ENCODE peak calls at places on chromosomes 1 and 21, in six cellular contexts. I, T, L, Z, P and R are unnamed samples. For H3K9me3, the result is how much of the 10 kb centered on the place peaks cover.

GRCh38 chr1:84143796-84144565 is at the start of gene PRKACB:
- DNase-seq in I (no peak), L (no peak), P (peak), T (no peak), Z (no peak), R (no peak)

GRCh38 chr1:31548518-31548898 is 27.8 kb upstream of the TINAGL1 start:
- DNase-seq in T (no peak), P (no peak), L (peak), I (no peak), Z (no peak), R (no peak)

GRCh38 chr21:42010507-42011493 is 640 bp upstream of the ZBTB21 start:
- DNase-seq in T (no peak), Z (peak), L (peak), P (peak), I (no peak), R (no peak)

GRCh38 chr1:22976127-22976460 is 3.4 kb upstream of the LACTBL1 start:
- DNase-seq in Z (no peak), T (no peak), P (no peak), I (no peak), L (no peak), R (no peak)

GRCh38 chr1:176826265-176826664 is 338.2 kb downstream of the ASTN1 start:
- DNase-seq in T (no peak), I (no peak), L (no peak), P (no peak), Z (no peak), R (no peak)

GRCh38 chr1:207867136-207868081 is 43.5 kb downstream of the CD34 start:
- DNase-seq in P (no peak), Z (peak), I (peak), T (no peak), L (peak), R (no peak)

GRCh38 chr1:7284839-7285435 is 486.2 kb upstream of the VAMP3 start:
- DNase-seq in T (no peak), I (no peak), P (no peak), L (no peak), Z (no peak), R (no peak)

GRCh38 chr1:109047339-109047738 is 5.4 kb upstream of the WDR47 start:
- DNase-seq in P (no peak), L (no peak), I (no peak), T (no peak), Z (no peak), R (no peak)

GRCh38 chr1:233465745-233466343 is 138.3 kb downstream of the MAP3K21 start:
- DNase-seq in Z (no peak), I (no peak), P (no peak), L (no peak), T (no peak), R (no peak)

GRCh38 chr1:192830596-192831241 is 21.9 kb downstream of the RGS2 start:
- DNase-seq in L (no peak), Z (no peak), I (no peak), T (no peak), P (peak), R (no peak)

GRCh38 chr1:916173-917075 is 7.3 kb upstream of the SAMD11 start:
- DNase-seq in T (no peak), Z (no peak), L (peak), P (peak), I (no peak), R (no peak)

GRCh38 chr1:230365723-230366307 is 60.3 kb downstream of the PGBD5 start:
- DNase-seq in I (no peak), P (no peak), Z (no peak), L (no peak), T (no peak), R (no peak)

GRCh38 chr1:94863297-94863911 is 43.2 kb downstream of the SLC44A3 start:
- DNase-seq in P (peak), Z (no peak), I (no peak), T (no peak), L (no peak), R (no peak)

GRCh38 chr1:201208236-201208635 is 17.6 kb downstream of the IGFN1 start:
- DNase-seq in P (no peak), L (no peak), I (no peak), T (no peak), Z (no peak), R (no peak)

GRCh38 chr1:231866392-231867331 is 240.1 kb downstream of the DISC1 start:
- DNase-seq in L (peak), I (peak), T (peak), Z (peak), P (peak), R (peak)

GRCh38 chr1:218171302-218171893 is 113.7 kb upstream of the RRP15 start:
- DNase-seq in Z (no peak), L (no peak), P (peak), T (no peak), I (no peak), R (no peak)

GRCh38 chr1:211386931-211387330 is 60.3 kb downstream of the TRAF5 start:
- DNase-seq in T (no peak), Z (no peak), P (peak), I (no peak), L (no peak), R (no peak)

GRCh38 chr1:10960954-10961833 is 51.3 kb upstream of the TARDBP start:
- DNase-seq in I (peak), T (peak), Z (peak), L (peak), P (peak), R (peak)

GRCh38 chr1:204837440-204838084 is 33.1 kb upstream of the NFASC start:
- DNase-seq in I (peak), Z (peak), P (peak), L (no peak), T (no peak), R (peak)

GRCh38 chr21:34544032-34544496 is 32.1 kb upstream of the KCNE1 start:
- DNase-seq in Z (peak), I (peak), L (peak), T (peak), P (peak), R (no peak)

GRCh38 chr1:207810173-207810572 is 58.3 kb downstream of the CD46 start:
- DNase-seq in I (no peak), L (no peak), Z (no peak), T (peak), P (peak), R (no peak)

GRCh38 chr21:37699024-37699770 is 217.1 kb downstream of the KCNJ6 start:
- DNase-seq in T (no peak), P (no peak), I (no peak), Z (no peak), L (no peak), R (no peak)

GRCh38 chr1:217089239-217090014 is 366.2 kb upstream of the ESRRG start:
- DNase-seq in P (peak), Z (peak), I (peak), T (no peak), L (no peak), R (no peak)

GRCh38 chr1:47189844-47190562 is at the start of gene PDZK1IP1:
- DNase-seq in I (peak), L (peak), T (peak), P (peak), Z (peak), R (no peak)

GRCh38 chr1:156608036-156608674 is 6.9 kb upstream of the GPATCH4 start:
- DNase-seq in I (peak), Z (peak), T (peak), L (no peak), P (peak), R (no peak)

GRCh38 chr1:104380003-104380402 is 630.3 kb downstream of the AMY1C start:
- DNase-seq in L (no peak), T (no peak), I (no peak), Z (no peak), P (no peak), R (no peak)

GRCh38 chr1:52550447-52550846 is 2.4 kb downstream of the TUT4 start:
- DNase-seq in T (no peak), Z (peak), P (no peak), L (no peak), I (no peak), R (no peak)

GRCh38 chr1:52602328-52603300 is at the start of gene GPX7:
- DNase-seq in L (peak), P (peak), Z (peak), T (no peak), I (peak), R (peak)

GRCh38 chr1:41673355-41673754 is 188.9 kb upstream of the EDN2 start:
- DNase-seq in L (no peak), P (peak), T (no peak), I (no peak), Z (no peak), R (peak)

GRCh38 chr1:221994274-221994698 is 252.4 kb upstream of the DUSP10 start:
- DNase-seq in L (no peak), T (no peak), I (no peak), P (no peak), Z (no peak), R (no peak)

GRCh38 chr1:150511551-150511950 is 3.6 kb downstream of the ECM1 start:
- DNase-seq in L (peak), Z (no peak), P (no peak), T (no peak), I (no peak), R (no peak)

GRCh38 chr1:99472893-99473292 is 173.0 kb upstream of the PALMD start:
- DNase-seq in I (no peak), P (peak), Z (no peak), L (no peak), T (no peak), R (no peak)

GRCh38 chr1:114610546-114611245 is 29.3 kb upstream of the BCAS2 start:
- DNase-seq in L (no peak), T (no peak), I (no peak), P (peak), Z (no peak), R (no peak)

GRCh38 chr21:42038826-42039425 is 28.8 kb upstream of the ZBTB21 start:
- DNase-seq in T (no peak), L (no peak), P (no peak), Z (no peak), I (no peak), R (no peak)

GRCh38 chr1:55724551-55725325 is 509.6 kb upstream of the USP24 start:
- DNase-seq in L (no peak), P (peak), Z (no peak), I (no peak), T (no peak), R (no peak)

GRCh38 chr21:29403922-29404538 is 105.3 kb downstream of the BACH1 start:
- DNase-seq in P (no peak), L (peak), T (peak), I (no peak), Z (no peak), R (no peak)
- H3K27ac ChIP-seq in P (no peak), L (no peak), T (no peak), I (no peak), Z (no peak), R (no peak)

GRCh38 chr1:202708456-202709275 is 1.6 kb downstream of the SYT2 start:
- DNase-seq in T (no peak), I (no peak), L (no peak), Z (no peak), P (no peak), R (no peak)

GRCh38 chr1:202713110-202713509 is 2.9 kb upstream of the SYT2 start:
- DNase-seq in T (no peak), L (no peak), I (no peak), P (peak), Z (no peak), R (no peak)

GRCh38 chr1:202709276-202710041 is 795 bp downstream of the SYT2 start:
- DNase-seq in Z (no peak), T (no peak), L (no peak), I (no peak), P (no peak), R (no peak)

GRCh38 chr1:202711949-202712635 is 1.8 kb upstream of the SYT2 start:
- DNase-seq in P (no peak), Z (no peak), I (no peak), T (no peak), L (no peak), R (no peak)

DNA sequence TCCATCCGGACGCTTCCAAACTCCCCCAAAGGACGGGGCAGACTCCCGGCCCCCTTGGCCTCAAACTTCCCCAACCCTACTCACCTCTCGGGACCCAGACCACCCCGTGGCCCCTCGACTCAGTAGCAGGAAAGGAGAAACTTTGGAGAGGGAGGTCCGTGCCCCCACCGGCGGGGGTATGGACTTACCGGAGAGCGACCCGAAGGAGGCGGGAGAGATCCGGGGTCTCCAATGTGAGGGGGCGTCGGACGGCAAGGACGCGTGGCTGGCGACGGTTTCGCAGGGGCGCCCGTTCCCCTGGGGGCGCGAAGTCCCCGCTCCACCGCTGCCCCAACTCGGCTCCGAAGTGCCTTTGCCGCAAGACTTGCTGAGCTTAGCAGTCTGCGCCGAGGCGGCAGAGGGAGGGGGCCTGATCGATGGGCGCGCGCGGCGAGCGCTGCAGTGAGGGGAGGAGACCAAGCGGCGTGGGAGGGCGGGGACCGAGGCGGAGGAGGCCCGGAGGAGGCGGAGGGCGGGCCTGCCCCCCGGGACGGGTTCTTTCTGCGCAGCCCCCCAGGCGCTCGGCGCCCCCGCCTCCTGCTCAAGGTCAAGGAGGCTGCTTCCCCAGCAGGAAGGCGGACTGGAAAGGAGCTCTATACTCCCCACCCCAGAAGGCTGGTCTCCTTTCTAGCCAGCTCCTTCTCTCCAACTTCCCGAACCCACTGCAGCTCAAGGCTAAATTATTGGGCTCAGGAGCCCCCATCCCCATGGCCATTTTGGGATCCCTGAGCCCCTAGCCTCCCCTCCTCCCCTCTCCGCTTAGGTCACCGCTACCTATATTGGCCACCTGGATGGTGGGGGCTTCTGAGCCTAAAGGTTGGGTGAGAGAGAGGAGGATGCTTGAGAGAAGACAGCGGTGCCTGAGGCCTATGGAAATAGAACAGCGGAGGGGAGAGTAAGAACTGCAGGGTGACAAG is at the start of gene SYT2:
- DNase-seq in Z (peak), I (no peak), L (no peak), T (no peak), P (peak), R (no peak)
- TF ChIP-seq CTCF in Z (no peak), I (no peak), L (no peak), T (no peak), P (no peak), R (no peak)

GRCh38 chr1:21668232-21669032 is 725 bp downstream of the RAP1GAP start:
- DNase-seq in Z (no peak), P (no peak), I (no peak), L (no peak), T (no peak), R (no peak)
- H3K9me3 ChIP-seq in Z (under half), P (under half), I (under half), L (under half), T (under half), R (under half)

GRCh38 chr21:18142639-18143038 is 102.0 kb upstream of the CHODL start:
- DNase-seq in I (no peak), Z (no peak), P (no peak), T (no peak), L (no peak), R (no peak)
- H3K27ac ChIP-seq in I (no peak), Z (no peak), P (no peak), T (no peak), L (no peak), R (no peak)

GRCh38 chr1:66767590-66767989 is 15.3 kb downstream of the DYNLT5 start:
- DNase-seq in Z (no peak), T (no peak), P (no peak), L (no peak), I (no peak), R (no peak)
- TF ChIP-seq CTCF in Z (no peak), T (no peak), P (no peak), L (no peak), I (no peak), R (no peak)

GRCh38 chr1:4084896-4085295 is 184.8 kb upstream of the C1orf174 start:
- DNase-seq in I (no peak), L (no peak), Z (no peak), T (no peak), P (no peak), R (no peak)
- H3K9me3 ChIP-seq in I (under half), L (under half), Z (under half), T (under half), P (under half), R (under half)

GRCh38 chr1:8905582-8906191 is 27.2 kb upstream of the ENO1 start:
- DNase-seq in T (no peak), L (no peak), Z (no peak), I (no peak), P (peak), R (no peak)
- H3K27ac ChIP-seq in T (no peak), L (no peak), Z (no peak), I (no peak), P (no peak), R (no peak)

GRCh38 chr1:46150085-46150484 is 17.7 kb upstream of the PIK3R3 start:
- DNase-seq in T (no peak), Z (no peak), P (no peak), L (no peak), I (no peak), R (no peak)

GRCh38 chr1:46157916-46158311 is 17.0 kb upstream of the TSPAN1 start:
- DNase-seq in T (no peak), P (no peak), Z (no peak), I (no peak), L (no peak), R (no peak)

GRCh38 chr1:46152021-46152420 is 19.6 kb upstream of the PIK3R3 start:
- DNase-seq in P (peak), L (no peak), I (no peak), Z (no peak), T (no peak), R (no peak)

GRCh38 chr1:46153732-46154131 is 21.2 kb upstream of the TSPAN1 start:
- DNase-seq in Z (no peak), T (no peak), I (no peak), L (no peak), P (no peak), R (no peak)

DNA sequence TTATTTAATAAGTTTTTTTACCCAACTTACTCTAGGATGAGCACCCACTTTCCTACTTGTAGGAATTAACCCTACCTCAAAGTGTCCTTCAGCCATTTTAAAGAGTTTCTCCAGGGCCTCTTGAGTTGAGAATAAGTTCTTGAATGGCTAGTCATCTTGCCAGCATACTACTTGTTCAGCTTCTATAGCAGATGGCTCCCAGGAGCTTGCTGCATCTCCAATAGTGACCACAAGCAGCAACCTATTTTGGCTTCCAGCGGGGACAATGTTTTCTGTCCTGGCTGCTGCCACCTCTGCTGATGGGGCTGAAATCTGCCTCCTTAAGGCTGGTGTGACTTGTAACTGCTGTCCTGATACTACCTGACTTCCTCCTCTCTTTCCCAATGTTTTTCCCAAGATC is 20.8 kb upstream of the PIK3R3 start:
- DNase-seq in T (no peak), L (no peak), I (no peak), Z (no peak), P (no peak), R (no peak)
- TF ChIP-seq CTCF in T (no peak), L (no peak), I (no peak), Z (no peak), P (no peak), R (no peak)

GRCh38 chr1:4351453-4351852 is 303.0 kb upstream of the AJAP1 start:
- DNase-seq in P (no peak), I (no peak), L (no peak), Z (no peak), T (no peak), R (no peak)
- H3K9me3 ChIP-seq in P (under half), I (under half), L (under half), Z (under half), T (under half), R (under half)